ENCODE peak calls at places on chromosomes 3 and 15, in six cellular contexts. L is right atrium auricular region, Q is activated T-cell treated with anti-CD3 and anti-CD28 coated beads for 1 hour, Z is Kasumi-1, N is EL, C is hippocampal formation. W is an unnamed sample.

GRCh38 chr3:139394116-139394515 is 4.7 kb upstream of the COPB2 start:
- DNase-seq in L (no peak), Q (no peak), C (no peak), Z (no peak), N (no peak), W (no peak)

GRCh38 chr15:38070778-38071177 is 136.3 kb downstream of the TMCO5A start:
- DNase-seq in L (no peak), N (no peak), Z (no peak), C (no peak), Q (no peak), W (no peak)

GRCh38 chr15:100348578-100348977 is 6.8 kb upstream of the ADAMTS17 start:
- DNase-seq in Z (no peak), L (no peak), N (no peak), Q (no peak), C (no peak), W (no peak)

GRCh38 chr3:83946045-83946444 is 1012.7 kb upstream of the CADM2 start:
- DNase-seq in L (no peak), C (no peak), Z (no peak), Q (no peak), N (no peak), W (no peak)

GRCh38 chr3:187841552-187841951 is 96.3 kb upstream of the BCL6 start:
- DNase-seq in N (peak; percentile 84), Z (no peak), Q (no peak), L (no peak), C (no peak), W (no peak)

GRCh38 chr15:66603301-66604179 is 37.7 kb upstream of the LCTL start:
- DNase-seq in L (no peak), C (peak; percentile 20), N (peak; percentile 60), Q (peak; percentile 61), Z (peak; percentile 49), W (peak; percentile 43)

GRCh38 chr15:69881760-69882159 is 216.0 kb downstream of the TLE3 start:
- DNase-seq in L (no peak), C (no peak), Z (no peak), Q (no peak), N (no peak), W (no peak)

GRCh38 chr3:119175869-119176756 is 2.7 kb downstream of the UPK1B start:
- DNase-seq in L (no peak), Q (no peak), N (no peak), C (no peak), Z (no peak), W (no peak)

GRCh38 chr3:63706321-63707085 is 54.0 kb downstream of the SNTN start:
- DNase-seq in N (peak; percentile 61), C (no peak), L (no peak), Q (no peak), Z (no peak), W (no peak)

GRCh38 chr3:13881536-13882410 is 1.9 kb upstream of the WNT7A start:
- DNase-seq in Q (no peak), C (no peak), N (no peak), L (peak; percentile 18), Z (no peak), W (no peak)

GRCh38 chr15:89150762-89151305 is 62.6 kb downstream of the ABHD2 start:
- DNase-seq in C (no peak), N (no peak), L (no peak), Z (peak; percentile 40), Q (no peak), W (no peak)

GRCh38 chr15:71153823-71154524 is 38.7 kb downstream of the THSD4 start:
- DNase-seq in C (no peak), Z (no peak), N (no peak), Q (no peak), L (no peak), W (no peak)

GRCh38 chr3:132180337-132180791 is 136.8 kb upstream of the ACP3 start:
- DNase-seq in L (no peak), N (peak; percentile 45), Z (peak; percentile 80), C (peak; percentile 3), Q (no peak), W (no peak)

GRCh38 chr3:46668591-46668990 is 24.9 kb downstream of the ALS2CL start:
- DNase-seq in N (no peak), Q (no peak), Z (no peak), C (no peak), L (no peak), W (no peak)

GRCh38 chr3:102207173-102207572 is 227.6 kb upstream of the ZPLD1 start:
- DNase-seq in C (no peak), Z (no peak), N (no peak), Q (no peak), L (no peak), W (no peak)

GRCh38 chr3:189340680-189341460 is 169.1 kb downstream of the TPRG1 start:
- DNase-seq in Z (no peak), Q (no peak), L (no peak), N (peak; percentile 11), C (no peak), W (no peak)

GRCh38 chr3:47612178-47612577 is 33.5 kb upstream of the CSPG5 start:
- DNase-seq in L (no peak), C (no peak), Q (no peak), N (peak; percentile 80), Z (no peak), W (no peak)

GRCh38 chr3:189806171-189806951 is 175.2 kb downstream of the TP63 start:
- DNase-seq in Z (no peak), Q (no peak), L (no peak), C (no peak), N (no peak), W (no peak)

W was measured in CMK.